ENCODE peak calls at places on chromosomes 16 and 17, in seven cellular contexts. F is mammary epithelial cell, I is neural progenitor cell, Q is cardiac muscle cell, Y is upper lobe of right lung, L is breast epithelium, K is adrenal gland. B is an unnamed sample.

GRCh38 chr17:21523482-21524210 is 147.5 kb downstream of the KCNJ12 start:
- DNase-seq in Q (peak; percentile 12), K (no peak), I (no peak), Y (no peak), L (no peak), F (no peak), B (no peak)

GRCh38 chr17:45288825-45289224 is 26.9 kb upstream of the SPATA32 start:
- DNase-seq in Y (no peak), K (no peak), L (no peak), Q (peak; percentile 40), I (no peak), F (no peak), B (peak; percentile 71)

GRCh38 chr16:50245417-50246298 is 20.7 kb upstream of the ADCY7 start:
- DNase-seq in I (peak; percentile 60), L (no peak), Q (peak; percentile 77), F (peak; percentile 87), K (peak; percentile 40), Y (peak; percentile 88), B (peak; percentile 77)

GRCh38 chr16:49556252-49557069 is 182.9 kb downstream of the C16orf78 start:
- DNase-seq in Q (peak; percentile 76), Y (no peak), K (no peak), I (peak; percentile 82), L (no peak), F (no peak), B (no peak)

GRCh38 chr17:18143044-18143936 is 34.7 kb downstream of the MYO15A start:
- DNase-seq in Q (peak; percentile 41), I (peak; percentile 81), F (no peak), L (no peak), K (no peak), Y (peak; percentile 77), B (no peak)

GRCh38 chr17:36188891-36189306 is 7.7 kb downstream of the CCL3L1 start:
- DNase-seq in F (no peak), I (no peak), Y (no peak), Q (no peak), K (peak; percentile 68), L (no peak), B (no peak)

GRCh38 chr16:70689035-70689969 is 3.4 kb upstream of the MTSS2 start:
- DNase-seq in L (no peak), Y (peak; percentile 88), F (no peak), Q (no peak), I (no peak), K (no peak), B (peak; percentile 81)

GRCh38 chr17:4604111-4604644 is 19.8 kb downstream of the SMTNL2 start:
- DNase-seq in Y (no peak), K (peak; percentile 87), L (no peak), I (no peak), F (no peak), Q (peak; percentile 83), B (no peak)

GRCh38 chr17:56148333-56148732 is 4.9 kb upstream of the ANKFN1 start:
- DNase-seq in Q (no peak), I (no peak), Y (no peak), L (no peak), F (no peak), K (no peak), B (no peak)

GRCh38 chr17:72151565-72152391 is 31.0 kb downstream of the SOX9 start:
- DNase-seq in F (peak; percentile 40), Y (peak; percentile 67), L (peak; percentile 78), Q (no peak), K (peak; percentile 86), I (peak; percentile 58), B (no peak)

GRCh38 chr16:85565796-85566501 is 47.2 kb upstream of the GSE1 start:
- DNase-seq in I (no peak), K (no peak), F (no peak), Y (no peak), Q (no peak), L (no peak), B (no peak)
- H3K4me1 ChIP-seq in I (peaks cover 38% of the 10 kb centered on the region), K (peaks cover 50% of the 10 kb centered on the region), F (peaks cover 18% of the 10 kb centered on the region), Y (peaks cover 90% of the 10 kb centered on the region), Q (peaks cover 66% of the 10 kb centered on the region), L (peaks cover 9% of the 10 kb centered on the region), B (peaks cover 95% of the 10 kb centered on the region)

DNA sequence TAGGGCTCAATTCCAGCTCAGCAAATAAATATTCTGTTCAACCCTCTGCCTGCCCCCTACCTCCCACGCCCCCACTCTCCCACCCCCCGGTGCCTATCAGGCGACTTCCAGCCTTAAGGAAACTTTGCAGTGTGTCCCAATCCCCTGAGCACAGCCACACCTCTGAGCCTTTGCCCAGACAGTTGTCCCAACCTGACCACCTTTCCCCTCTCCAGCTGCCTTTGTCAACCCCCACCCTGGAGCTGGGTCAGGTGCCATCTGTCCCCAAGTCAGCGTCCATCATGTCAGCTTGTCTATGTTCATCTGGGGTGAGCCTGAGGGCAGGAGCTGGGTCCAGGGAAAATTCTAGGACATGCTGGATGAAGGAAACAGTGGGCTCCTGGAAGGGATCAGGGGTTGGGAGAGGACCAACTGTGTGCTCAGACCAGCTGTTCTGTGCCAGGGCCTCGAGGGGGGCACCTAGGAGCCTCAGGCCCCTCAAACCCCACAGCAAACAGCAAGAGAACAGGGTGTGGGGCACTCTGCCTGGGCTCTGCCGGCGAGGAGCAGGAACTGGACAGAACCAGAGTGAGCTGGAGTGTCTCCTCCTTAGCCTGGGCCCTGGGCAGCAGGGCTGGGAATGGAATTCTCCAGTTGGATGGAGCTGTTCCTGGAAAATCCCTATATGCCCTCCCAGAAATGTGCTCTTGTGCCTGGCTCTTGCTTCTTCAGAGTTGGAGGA is 17.8 kb downstream of the CDH16 start:
- DNase-seq in F (no peak), K (no peak), Y (no peak), Q (no peak), L (no peak), I (no peak), B (no peak)
- H3K27ac ChIP-seq in F (no peak overlapping the region), K (no peak overlapping the region), Y (peak overlapping the region; percentile 73), Q (peak overlapping the region; percentile 100), L (peak overlapping the region; percentile 84), I (no peak overlapping the region), B (peak overlapping the region; percentile 20)

GRCh38 chr17:54900457-54901229 is at the start of gene TOM1L1:
- DNase-seq in F (peak; percentile 78), L (peak; percentile 83), Y (peak; percentile 93), K (peak; percentile 79), Q (peak; percentile 88), I (peak; percentile 93), B (peak; percentile 93)
- H3K4me3 ChIP-seq in F (peak within 1 kb of the TSS; percentile 82), L (peak within 1 kb of the TSS; percentile 73), Y (peak within 1 kb of the TSS; percentile 53), K (no peak within 1 kb of the TSS), Q (peak within 1 kb of the TSS; percentile 35), I (peak within 1 kb of the TSS; percentile 68), B (peak within 1 kb of the TSS; percentile 47)

GRCh38 chr17:40319651-40320550 is 10.9 kb downstream of the RARA start:
- DNase-seq in K (peak; percentile 59), Y (peak; percentile 85), F (no peak), Q (no peak), L (no peak), I (no peak), B (peak; percentile 91)
- H3K4me1 ChIP-seq in K (peaks cover 93% of the 10 kb centered on the region), Y (peaks cover 74% of the 10 kb centered on the region), F (peaks cover 69% of the 10 kb centered on the region), Q (peaks cover 64% of the 10 kb centered on the region), L (peaks cover 63% of the 10 kb centered on the region), I (peaks cover 36% of the 10 kb centered on the region), B (peaks cover 67% of the 10 kb centered on the region)

GRCh38 chr16:1792836-1793577 is 498 bp downstream of the IGFALS start:
- DNase-seq in K (no peak), L (no peak), F (no peak), Y (peak; percentile 66), I (no peak), Q (no peak), B (peak; percentile 30)
- H3K27ac ChIP-seq in K (no peak overlapping the region), L (no peak overlapping the region), F (no peak overlapping the region), Y (no peak overlapping the region), I (no peak overlapping the region), Q (no peak overlapping the region), B (no peak overlapping the region)

GRCh38 chr17:48555616-48556533 is 11.0 kb upstream of the HOXB2 start:
- DNase-seq in Y (peak; percentile 44), K (peak; percentile 56), Q (peak; percentile 69), F (peak; percentile 47), I (peak; percentile 68), L (no peak), B (no peak)
- H3K4me3 ChIP-seq in Y (peak overlapping the region; percentile 46), K (no peak overlapping the region), Q (peak overlapping the region; percentile 51), F (peak overlapping the region; percentile 66), I (no peak overlapping the region), L (peak overlapping the region; percentile 68), B (no peak overlapping the region)

GRCh38 chr17:8839410-8839935 is 28.0 kb downstream of the PIK3R6 start:
- DNase-seq in K (no peak), L (no peak), Y (no peak), F (no peak), I (no peak), Q (no peak), B (no peak)
- H3K4me1 ChIP-seq in K (no peaks in the 10 kb centered on the region), L (no peaks in the 10 kb centered on the region), Y (no peaks in the 10 kb centered on the region), F (no peaks in the 10 kb centered on the region), I (no peaks in the 10 kb centered on the region), Q (no peaks in the 10 kb centered on the region), B (no peaks in the 10 kb centered on the region)

GRCh38 chr17:77253611-77254051 is 112.9 kb downstream of the SEC14L1 start:
- DNase-seq in L (no peak), Q (no peak), Y (peak; percentile 75), F (no peak), K (no peak), I (no peak), B (peak; percentile 60)
- H3K27ac ChIP-seq in L (no peak overlapping the region), Q (no peak overlapping the region), Y (peak overlapping the region; percentile 55), F (peak overlapping the region; percentile 92), K (no peak overlapping the region), I (no peak overlapping the region), B (peak overlapping the region; percentile 56)

B was measured in left lung.